ENCODE peak calls at places on chromosomes 7 and 10, in nine cellular contexts. B, Z, R, S, D, O, J, U and C are unnamed samples.

GRCh38 chr7:40469481-40469880 is 334.7 kb downstream of the SUGCT start:
- DNase-seq in B (peak), Z (no peak), R (peak), S (no peak), D (peak), O (no peak), J (no peak), U (no peak), C (no peak)

GRCh38 chr10:49412571-49412970 is 16.7 kb upstream of the DRGX start:
- DNase-seq in B (no peak), Z (no peak), R (no peak), S (no peak), D (no peak), O (no peak), J (no peak), U (no peak), C (no peak)

GRCh38 chr7:82234457-82235049 is 209.0 kb downstream of the CACNA2D1 start:
- DNase-seq in B (peak), Z (peak), R (peak), S (peak), D (peak), O (peak), J (no peak), U (peak), C (no peak)

GRCh38 chr7:157477550-157478212 is 140.9 kb downstream of the DNAJB6 start:
- DNase-seq in B (no peak), Z (no peak), R (no peak), S (no peak), D (no peak), O (no peak), J (no peak), U (no peak), C (no peak)

GRCh38 chr7:101502466-101503098 is 126.5 kb downstream of the MYL10 start:
- DNase-seq in B (no peak), Z (no peak), R (no peak), S (no peak), D (no peak), O (no peak), J (no peak), U (no peak), C (no peak)

GRCh38 chr10:12605580-12606405 is 256.4 kb downstream of the CAMK1D start:
- DNase-seq in B (peak), Z (no peak), R (peak), S (no peak), D (peak), O (no peak), J (peak), U (no peak), C (no peak)

GRCh38 chr7:123229426-123229825 is 29.7 kb upstream of the SLC13A1 start:
- DNase-seq in B (no peak), Z (no peak), R (no peak), S (no peak), D (no peak), O (no peak), J (no peak), U (no peak), C (no peak)

GRCh38 chr7:101185258-101185839 is 5.3 kb upstream of the NAT16 start:
- DNase-seq in B (peak), Z (peak), R (peak), S (no peak), D (peak), O (no peak), J (no peak), U (no peak), C (no peak)

GRCh38 chr10:127935115-127935561 is 28.2 kb downstream of the PTPRE start:
- DNase-seq in B (no peak), Z (no peak), R (no peak), S (no peak), D (peak), O (no peak), J (no peak), U (no peak), C (no peak)

GRCh38 chr7:79175390-79175789 is 278.1 kb downstream of the MAGI2 start:
- DNase-seq in B (no peak), Z (no peak), R (no peak), S (no peak), D (no peak), O (no peak), J (no peak), U (no peak), C (no peak)

GRCh38 chr7:71227126-71227525 is 95.2 kb downstream of the GALNT17 start:
- DNase-seq in B (no peak), Z (no peak), R (no peak), S (no peak), D (no peak), O (no peak), J (no peak), U (no peak), C (no peak)

GRCh38 chr7:19112290-19113000 is 5.0 kb downstream of the TWIST1 start:
- DNase-seq in B (no peak), Z (no peak), R (peak), S (no peak), D (peak), O (no peak), J (no peak), U (peak), C (no peak)

GRCh38 chr10:106540606-106541005 is 623.9 kb downstream of the SORCS1 start:
- DNase-seq in B (no peak), Z (no peak), R (peak), S (no peak), D (peak), O (no peak), J (no peak), U (no peak), C (no peak)

GRCh38 chr10:77016278-77016815 is 621.3 kb downstream of the KCNMA1 start:
- DNase-seq in B (no peak), Z (no peak), R (peak), S (no peak), D (peak), O (no peak), J (no peak), U (no peak), C (no peak)

GRCh38 chr10:7218974-7219373 is 191.9 kb downstream of the SFMBT2 start:
- DNase-seq in B (no peak), Z (no peak), R (peak), S (no peak), D (peak), O (no peak), J (no peak), U (no peak), C (no peak)

GRCh38 chr10:69362471-69362954 is 54.2 kb downstream of the TACR2 start:
- DNase-seq in B (no peak), Z (no peak), R (peak), S (no peak), D (peak), O (peak), J (peak), U (no peak), C (no peak)

GRCh38 chr10:49633327-49634045 is 19.6 kb downstream of the CHAT start:
- DNase-seq in B (no peak), Z (no peak), R (no peak), S (no peak), D (no peak), O (no peak), J (no peak), U (no peak), C (no peak)

DNA sequence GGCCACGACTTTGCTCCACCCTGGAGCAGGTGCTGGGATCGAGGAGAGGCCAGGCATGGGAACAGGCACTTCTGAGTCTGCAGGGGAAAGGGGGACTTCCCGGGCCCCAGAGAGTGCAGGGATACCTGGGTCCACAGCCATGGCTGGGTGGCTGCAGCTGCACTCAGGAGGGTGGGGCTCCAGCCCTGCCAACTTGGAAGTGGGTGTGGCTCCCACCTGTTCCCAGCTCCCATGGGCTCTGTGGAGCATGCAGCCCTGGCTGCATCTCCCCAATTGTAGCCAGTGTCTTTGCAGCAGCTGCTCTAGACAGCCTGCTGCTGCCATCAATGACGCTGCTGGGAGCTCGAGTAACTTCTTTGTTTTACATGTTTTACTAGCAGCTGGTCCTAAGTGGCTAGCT is 57.1 kb downstream of the ADK start:
- DNase-seq in B (no peak), Z (no peak), R (no peak), S (no peak), D (no peak), O (no peak), J (no peak), U (peak), C (no peak)
- H3K4me2 ChIP-seq in B (no peak), Z (no peak), R (no peak), S (no peak), D (no peak), O (no peak), J (no peak), U (no peak), C (peak)

GRCh38 chr10:117546630-117547300 is 4.2 kb downstream of the EMX2 start:
- DNase-seq in B (no peak), Z (no peak), R (peak), S (no peak), D (no peak), O (no peak), J (no peak), U (peak), C (no peak)
- TF ChIP-seq EZH2 in B (no peak), Z (no peak), R (no peak), S (no peak), D (peak), O (peak), J (no peak), U (peak), C (no peak)

DNA sequence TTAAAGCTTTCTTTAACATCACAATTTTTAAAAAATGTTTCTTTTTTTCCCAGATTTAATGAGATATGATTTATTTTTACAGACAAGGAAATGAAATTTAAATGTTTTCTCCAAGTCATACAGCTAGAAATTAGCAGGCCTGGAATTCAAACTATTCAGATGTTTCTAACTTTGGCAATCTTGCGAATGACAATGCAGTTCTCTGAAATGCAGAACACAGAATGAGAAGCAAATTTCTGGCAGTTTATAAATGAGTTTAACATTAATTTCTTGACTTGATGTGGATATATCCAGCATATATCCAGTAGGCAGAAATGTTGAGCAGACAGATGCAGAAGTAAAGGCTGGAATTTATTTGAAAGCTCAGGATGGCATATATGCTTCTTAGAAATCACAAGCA is 227.5 kb downstream of the THSD7A start:
- DNase-seq in B (no peak), Z (no peak), R (peak), S (no peak), D (peak), O (no peak), J (no peak), U (peak), C (no peak)
- H3K4me2 ChIP-seq in B (no peak), Z (no peak), R (no peak), S (no peak), D (no peak), O (no peak), J (no peak), U (no peak), C (no peak)

DNA sequence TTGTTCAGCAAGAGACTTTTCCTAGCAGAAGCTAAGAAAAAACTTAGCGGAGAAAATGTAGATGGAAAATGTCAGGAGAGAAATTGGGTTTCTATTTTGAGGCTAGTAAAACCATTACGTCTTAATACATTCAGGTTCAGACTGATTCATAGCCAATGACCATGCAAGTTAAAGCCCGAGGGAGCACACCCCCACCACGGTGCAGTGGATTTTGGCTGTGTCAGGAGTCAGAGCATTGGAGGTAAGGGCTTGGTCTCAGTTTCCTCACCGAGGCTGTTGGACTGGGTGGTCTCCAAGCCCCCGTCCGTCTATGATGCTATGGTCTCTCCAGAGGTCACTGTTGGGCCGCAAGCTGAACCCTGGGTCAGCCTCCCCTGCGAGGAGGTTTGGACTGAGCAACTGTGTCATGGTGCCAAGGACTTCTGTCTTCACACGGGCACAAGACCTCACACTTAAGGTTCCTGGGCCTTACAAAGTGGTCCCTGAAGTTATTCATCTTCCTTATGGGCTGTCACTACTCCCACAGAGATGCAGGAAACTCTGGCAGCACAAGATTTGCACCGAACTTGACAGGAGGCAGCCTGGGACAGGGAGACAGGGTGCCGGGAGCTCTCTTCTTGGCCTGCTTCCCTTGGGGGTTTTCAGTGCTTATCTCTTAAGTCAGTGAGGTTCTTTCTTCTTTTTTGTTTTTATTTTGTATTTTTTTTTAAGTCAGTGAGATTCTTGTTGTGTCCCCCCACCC is 186.8 kb downstream of the PHTF2 start:
- DNase-seq in B (no peak), Z (no peak), R (no peak), S (no peak), D (no peak), O (no peak), J (no peak), U (no peak), C (no peak)
- TF ChIP-seq EZH2 in B (no peak), Z (no peak), R (no peak), S (no peak), D (no peak), O (no peak), J (no peak), U (no peak), C (no peak)

GRCh38 chr7:108235451-108236061 is 105.4 kb upstream of the LAMB4 start:
- DNase-seq in B (peak), Z (peak), R (peak), S (no peak), D (no peak), O (no peak), J (no peak), U (no peak), C (no peak)
- H3K4me2 ChIP-seq in B (peak), Z (peak), R (peak), S (no peak), D (no peak), O (peak), J (no peak), U (peak), C (no peak)

DNA sequence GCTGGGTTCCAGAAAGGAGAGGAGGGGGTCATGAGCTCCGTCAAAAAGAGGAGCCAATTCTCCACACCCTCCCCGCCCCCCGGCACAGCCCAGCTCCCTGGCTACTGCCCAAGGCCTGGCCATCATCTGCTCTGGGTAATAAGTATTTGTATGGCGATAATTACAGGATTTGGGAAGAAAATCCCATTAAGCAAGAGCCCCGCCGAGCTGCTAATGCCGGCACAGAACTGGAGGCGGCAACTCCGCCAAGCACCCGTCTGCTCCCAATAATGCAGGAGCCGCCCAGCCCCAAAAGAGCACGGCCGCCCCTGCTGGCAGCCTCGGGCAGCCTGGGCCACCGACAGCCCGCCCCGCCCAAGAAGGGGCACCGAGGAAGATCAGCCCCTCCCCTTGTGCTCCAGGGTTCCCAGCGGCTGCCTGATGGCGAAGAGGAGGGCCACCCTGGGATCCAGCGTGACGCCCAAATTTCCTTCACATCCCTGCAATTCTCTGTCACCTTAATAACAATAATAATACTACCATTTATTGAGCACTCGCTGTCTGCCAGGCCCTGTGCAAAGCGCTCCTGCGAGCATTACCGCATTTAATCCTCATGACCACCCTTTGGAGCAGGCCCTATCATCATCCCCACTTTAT is 5.9 kb downstream of the SLIT1 start:
- DNase-seq in B (peak), Z (no peak), R (peak), S (no peak), D (no peak), O (no peak), J (no peak), U (peak), C (no peak)
- TF ChIP-seq EZH2 in B (no peak), Z (no peak), R (no peak), S (no peak), D (no peak), O (peak), J (no peak), U (no peak), C (no peak)

GRCh38 chr10:87887548-87888289 is 24.3 kb downstream of the PTEN start:
- DNase-seq in B (no peak), Z (no peak), R (no peak), S (no peak), D (no peak), O (no peak), J (no peak), U (no peak), C (no peak)
- H3K4me2 ChIP-seq in B (no peak), Z (no peak), R (no peak), S (no peak), D (no peak), O (no peak), J (no peak), U (no peak), C (no peak)